ENCODE peak calls at places on chromosome 19, in four cellular contexts. One of them, this sample, is unnamed.

GRCh38 chr19:46015961-46016425 is 6.9 kb downstream of the PGLYRP1 start:
- DNase-seq in adipocyte: peak; percentile 23
- DNase-seq in naive thymus-derived CD4-positive, alpha-beta T cell: no peak
- DNase-seq in kidney: peak; percentile 63
- DNase-seq in this sample: no peak

GRCh38 chr19:55472463-55472862 is 4.0 kb upstream of the ZNF628 start:
- DNase-seq in adipocyte: no peak
- DNase-seq in naive thymus-derived CD4-positive, alpha-beta T cell: no peak
- DNase-seq in kidney: no peak
- DNase-seq in this sample: no peak

GRCh38 chr19:54106716-54107115 is 4.1 kb downstream of the NDUFA3 start:
- DNase-seq in adipocyte: no peak
- DNase-seq in naive thymus-derived CD4-positive, alpha-beta T cell: no peak
- DNase-seq in kidney: peak; percentile 59
- DNase-seq in this sample: no peak

GRCh38 chr19:2722541-2723344 is 1.6 kb upstream of the DIRAS1 start:
- DNase-seq in adipocyte: peak; percentile 93
- DNase-seq in naive thymus-derived CD4-positive, alpha-beta T cell: no peak
- DNase-seq in kidney: peak; percentile 94
- DNase-seq in this sample: no peak

GRCh38 chr19:45403781-45404556 is 900 bp downstream of the PPP1R13L start:
- DNase-seq in adipocyte: peak; percentile 57
- DNase-seq in naive thymus-derived CD4-positive, alpha-beta T cell: peak; percentile 30
- DNase-seq in kidney: no peak
- DNase-seq in this sample: peak; percentile 68

GRCh38 chr19:29562299-29563297 is 36.8 kb downstream of the VSTM2B start:
- DNase-seq in adipocyte: no peak
- DNase-seq in naive thymus-derived CD4-positive, alpha-beta T cell: no peak
- DNase-seq in kidney: no peak
- DNase-seq in this sample: no peak

GRCh38 chr19:11420429-11420893 is 1.3 kb upstream of the RGL3 start:
- DNase-seq in adipocyte: peak; percentile 53
- DNase-seq in naive thymus-derived CD4-positive, alpha-beta T cell: no peak
- DNase-seq in kidney: peak; percentile 83
- DNase-seq in this sample: no peak

GRCh38 chr19:35845215-35846037 is 6.9 kb downstream of the NPHS1 start:
- DNase-seq in adipocyte: no peak
- DNase-seq in naive thymus-derived CD4-positive, alpha-beta T cell: no peak
- DNase-seq in kidney: no peak
- DNase-seq in this sample: peak; percentile 13

GRCh38 chr19:17755977-17756670 is 4.8 kb downstream of the FCHO1 start:
- DNase-seq in adipocyte: no peak
- DNase-seq in naive thymus-derived CD4-positive, alpha-beta T cell: no peak
- DNase-seq in kidney: no peak
- DNase-seq in this sample: peak; percentile 15

GRCh38 chr19:7737215-7737614 is 5.3 kb upstream of the CLEC4G start:
- DNase-seq in adipocyte: no peak
- DNase-seq in naive thymus-derived CD4-positive, alpha-beta T cell: no peak
- DNase-seq in kidney: no peak
- DNase-seq in this sample: no peak

GRCh38 chr19:35734273-35734672 is 8.0 kb downstream of the IGFLR1 start:
- DNase-seq in adipocyte: no peak
- DNase-seq in naive thymus-derived CD4-positive, alpha-beta T cell: no peak
- DNase-seq in kidney: no peak
- DNase-seq in this sample: no peak

GRCh38 chr19:55705972-55706371 is 30.9 kb downstream of the EPN1 start:
- DNase-seq in adipocyte: no peak
- DNase-seq in naive thymus-derived CD4-positive, alpha-beta T cell: no peak
- DNase-seq in kidney: no peak
- DNase-seq in this sample: no peak

GRCh38 chr19:2477732-2478191 is 1.8 kb downstream of the GADD45B start:
- DNase-seq in adipocyte: peak; percentile 67
- DNase-seq in naive thymus-derived CD4-positive, alpha-beta T cell: no peak
- DNase-seq in kidney: peak; percentile 78
- DNase-seq in this sample: no peak

GRCh38 chr19:11378319-11379189 is 4.1 kb downstream of the SWSAP1 start:
- DNase-seq in adipocyte: peak; percentile 68
- DNase-seq in naive thymus-derived CD4-positive, alpha-beta T cell: no peak
- DNase-seq in kidney: peak; percentile 84
- DNase-seq in this sample: peak; percentile 79

GRCh38 chr19:44598880-44599279 is 14.5 kb upstream of the IGSF23 start:
- DNase-seq in adipocyte: no peak
- DNase-seq in naive thymus-derived CD4-positive, alpha-beta T cell: no peak
- DNase-seq in kidney: no peak
- DNase-seq in this sample: no peak

GRCh38 chr19:19185853-19186728 is 5.9 kb downstream of the BORCS8 start:
- DNase-seq in adipocyte: peak; percentile 65
- DNase-seq in naive thymus-derived CD4-positive, alpha-beta T cell: peak; percentile 42
- DNase-seq in kidney: no peak
- DNase-seq in this sample: peak; percentile 50

GRCh38 chr19:56291857-56292256 is 19.3 kb downstream of the EDDM13 start:
- DNase-seq in adipocyte: no peak
- DNase-seq in naive thymus-derived CD4-positive, alpha-beta T cell: no peak
- DNase-seq in kidney: no peak
- DNase-seq in this sample: no peak

GRCh38 chr19:4455742-4456565 is 1.6 kb downstream of the UBXN6 start:
- DNase-seq in adipocyte: peak; percentile 54
- DNase-seq in naive thymus-derived CD4-positive, alpha-beta T cell: no peak
- DNase-seq in kidney: peak; percentile 90
- DNase-seq in this sample: no peak

GRCh38 chr19:29837448-29837961 is 25.7 kb downstream of the CCNE1 start:
- DNase-seq in adipocyte: no peak
- DNase-seq in naive thymus-derived CD4-positive, alpha-beta T cell: peak; percentile 73
- DNase-seq in kidney: no peak
- DNase-seq in this sample: no peak

GRCh38 chr19:44002212-44002565 is 568 bp upstream of the ZNF230 start:
- DNase-seq in adipocyte: peak; percentile 38
- DNase-seq in naive thymus-derived CD4-positive, alpha-beta T cell: no peak
- DNase-seq in kidney: no peak
- DNase-seq in this sample: no peak

GRCh38 chr19:41437944-41438574 is 1.7 kb downstream of the DMAC2 start:
- DNase-seq in adipocyte: no peak
- DNase-seq in naive thymus-derived CD4-positive, alpha-beta T cell: no peak
- DNase-seq in kidney: no peak
- DNase-seq in this sample: no peak

GRCh38 chr19:55576746-55577145 is 3.9 kb downstream of the ZNF579 start:
- DNase-seq in adipocyte: no peak
- DNase-seq in naive thymus-derived CD4-positive, alpha-beta T cell: no peak
- DNase-seq in kidney: no peak
- DNase-seq in this sample: no peak

GRCh38 chr19:49988433-49988832 is 27.5 kb upstream of the SIGLEC11 start:
- DNase-seq in adipocyte: no peak
- DNase-seq in naive thymus-derived CD4-positive, alpha-beta T cell: no peak
- DNase-seq in kidney: no peak
- DNase-seq in this sample: no peak

GRCh38 chr19:50514346-50515167 is 844 bp upstream of the ASPDH start:
- DNase-seq in adipocyte: no peak
- DNase-seq in naive thymus-derived CD4-positive, alpha-beta T cell: no peak
- DNase-seq in kidney: peak; percentile 69
- DNase-seq in this sample: no peak

GRCh38 chr19:18946918-18947317 is 5.9 kb upstream of the HOMER3 start:
- DNase-seq in adipocyte: no peak
- DNase-seq in naive thymus-derived CD4-positive, alpha-beta T cell: no peak
- DNase-seq in kidney: no peak
- DNase-seq in this sample: no peak

GRCh38 chr19:16628984-16629691 is 1.1 kb upstream of the MED26 start:
- DNase-seq in adipocyte: peak; percentile 72
- DNase-seq in naive thymus-derived CD4-positive, alpha-beta T cell: peak; percentile 55
- DNase-seq in kidney: no peak
- DNase-seq in this sample: peak; percentile 25

GRCh38 chr19:19742773-19743172 is 9.9 kb upstream of the ZNF14 start:
- DNase-seq in adipocyte: no peak
- DNase-seq in naive thymus-derived CD4-positive, alpha-beta T cell: no peak
- DNase-seq in kidney: no peak
- DNase-seq in this sample: no peak

GRCh38 chr19:40265055-40265762 is 19.9 kb downstream of the AKT2 start:
- DNase-seq in adipocyte: no peak
- DNase-seq in naive thymus-derived CD4-positive, alpha-beta T cell: no peak
- DNase-seq in kidney: peak; percentile 57
- DNase-seq in this sample: no peak

GRCh38 chr19:36672368-36672767 is 5.7 kb upstream of the ZNF461 start:
- DNase-seq in adipocyte: no peak
- DNase-seq in naive thymus-derived CD4-positive, alpha-beta T cell: no peak
- DNase-seq in kidney: no peak
- DNase-seq in this sample: no peak

GRCh38 chr19:17847538-17848366 is at the start of gene JAK3:
- DNase-seq in adipocyte: peak; percentile 89
- DNase-seq in naive thymus-derived CD4-positive, alpha-beta T cell: peak; percentile 80
- DNase-seq in kidney: peak; percentile 93
- DNase-seq in this sample: peak; percentile 64

GRCh38 chr19:18741124-18741493 is 50.0 kb downstream of the COMP start:
- DNase-seq in adipocyte: no peak
- DNase-seq in naive thymus-derived CD4-positive, alpha-beta T cell: no peak
- DNase-seq in kidney: no peak
- DNase-seq in this sample: no peak

GRCh38 chr19:41351339-41352245 is 2.1 kb downstream of the TGFB1 start:
- DNase-seq in adipocyte: peak; percentile 79
- DNase-seq in naive thymus-derived CD4-positive, alpha-beta T cell: peak; percentile 77
- DNase-seq in kidney: peak; percentile 90
- DNase-seq in this sample: peak; percentile 41

GRCh38 chr19:44808463-44809371 is at the start of gene BCAM:
- DNase-seq in adipocyte: peak; percentile 91
- DNase-seq in naive thymus-derived CD4-positive, alpha-beta T cell: no peak
- DNase-seq in kidney: peak; percentile 96
- DNase-seq in this sample: peak; percentile 84

GRCh38 chr19:30105316-30105715 is 163.3 kb downstream of the URI1 start:
- DNase-seq in adipocyte: no peak
- DNase-seq in naive thymus-derived CD4-positive, alpha-beta T cell: no peak
- DNase-seq in kidney: peak; percentile 30
- DNase-seq in this sample: no peak

GRCh38 chr19:6766357-6767080 is 716 bp downstream of the SH2D3A start:
- DNase-seq in adipocyte: no peak
- DNase-seq in naive thymus-derived CD4-positive, alpha-beta T cell: no peak
- DNase-seq in kidney: no peak
- DNase-seq in this sample: no peak

GRCh38 chr19:16473875-16474397 is 2.2 kb upstream of the EPS15L1 start:
- DNase-seq in adipocyte: no peak
- DNase-seq in naive thymus-derived CD4-positive, alpha-beta T cell: no peak
- DNase-seq in kidney: no peak
- DNase-seq in this sample: no peak

GRCh38 chr19:8302734-8303133 is 5.4 kb downstream of the CD320 start:
- DNase-seq in adipocyte: no peak
- DNase-seq in naive thymus-derived CD4-positive, alpha-beta T cell: no peak
- DNase-seq in kidney: no peak
- DNase-seq in this sample: peak; percentile 6

GRCh38 chr19:1090731-1091543 is 4.2 kb downstream of the POLR2E start:
- DNase-seq in adipocyte: no peak
- DNase-seq in naive thymus-derived CD4-positive, alpha-beta T cell: no peak
- DNase-seq in kidney: no peak
- DNase-seq in this sample: no peak
- H3K4me3 ChIP-seq in adipocyte: no peak overlapping the region
- H3K4me3 ChIP-seq in naive thymus-derived CD4-positive, alpha-beta T cell: no peak overlapping the region
- H3K4me3 ChIP-seq in kidney: no peak overlapping the region
- H3K4me3 ChIP-seq in this sample: no peak overlapping the region

GRCh38 chr19:42455621-42456081 is 12.9 kb upstream of the CXCL17 start:
- DNase-seq in adipocyte: no peak
- DNase-seq in naive thymus-derived CD4-positive, alpha-beta T cell: no peak
- DNase-seq in kidney: no peak
- DNase-seq in this sample: no peak
- H3K4me1 ChIP-seq in adipocyte: no peaks in the 10 kb centered on the region
- H3K4me1 ChIP-seq in naive thymus-derived CD4-positive, alpha-beta T cell: peaks cover 2% of the 10 kb centered on the region
- H3K4me1 ChIP-seq in kidney: no peaks in the 10 kb centered on the region
- H3K4me1 ChIP-seq in this sample: peaks cover 7% of the 10 kb centered on the region

DNA sequence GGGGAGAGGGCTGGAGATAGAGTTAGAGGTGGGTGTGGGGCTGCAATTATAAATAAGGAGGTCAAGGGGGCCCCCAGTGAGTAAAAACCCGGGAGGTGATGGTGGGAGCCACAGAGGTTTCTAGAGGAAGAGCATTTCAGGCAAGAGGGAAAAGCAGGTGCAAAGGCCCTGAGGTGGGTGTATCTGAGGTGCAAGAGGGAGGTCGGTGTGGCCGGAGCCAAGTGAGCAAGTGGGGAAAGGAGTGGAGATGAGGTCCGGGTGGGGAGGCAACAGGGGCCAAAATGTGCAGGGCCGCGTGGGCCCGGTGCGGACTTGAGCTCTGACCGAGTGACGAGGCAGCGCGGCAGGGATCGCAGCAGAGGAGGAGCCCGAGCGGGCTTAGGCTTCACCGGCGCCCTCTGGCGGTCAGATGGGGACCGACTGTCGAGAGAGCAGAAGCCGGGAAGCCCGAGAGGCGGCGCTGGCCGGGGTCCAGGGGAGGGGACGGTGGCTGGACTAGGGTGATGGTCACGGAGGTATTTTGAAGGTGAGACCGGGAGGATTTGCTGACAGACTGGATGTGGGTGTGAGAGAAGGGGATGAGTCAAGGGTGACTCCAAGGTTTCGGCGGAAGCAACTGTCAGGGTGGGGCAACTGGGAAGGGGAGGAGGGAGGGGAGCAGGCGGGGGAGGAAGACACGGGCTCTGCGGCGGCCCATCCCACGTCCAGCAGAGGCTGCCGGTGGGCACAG is 17.7 kb upstream of the SPACA4 start:
- DNase-seq in adipocyte: peak; percentile 97
- DNase-seq in naive thymus-derived CD4-positive, alpha-beta T cell: peak; percentile 65
- DNase-seq in kidney: peak; percentile 96
- DNase-seq in this sample: peak; percentile 82
- H3K4me3 ChIP-seq in adipocyte: peak overlapping the region; percentile 77
- H3K4me3 ChIP-seq in naive thymus-derived CD4-positive, alpha-beta T cell: no peak overlapping the region
- H3K4me3 ChIP-seq in kidney: peak overlapping the region; percentile 54
- H3K4me3 ChIP-seq in this sample: peak overlapping the region; percentile 38

GRCh38 chr19:13016628-13017305 is 21.5 kb downstream of the NFIX start:
- DNase-seq in adipocyte: no peak
- DNase-seq in naive thymus-derived CD4-positive, alpha-beta T cell: no peak
- DNase-seq in kidney: no peak
- DNase-seq in this sample: no peak

GRCh38 chr19:13017306-13018036 is 22.2 kb downstream of the NFIX start:
- DNase-seq in adipocyte: no peak
- DNase-seq in naive thymus-derived CD4-positive, alpha-beta T cell: no peak
- DNase-seq in kidney: peak; percentile 55
- DNase-seq in this sample: no peak

GRCh38 chr19:13019330-13019729 is 24.1 kb downstream of the NFIX start:
- DNase-seq in adipocyte: no peak
- DNase-seq in naive thymus-derived CD4-positive, alpha-beta T cell: no peak
- DNase-seq in kidney: no peak
- DNase-seq in this sample: no peak

GRCh38 chr19:13020002-13020414 is 24.7 kb downstream of the NFIX start:
- DNase-seq in adipocyte: no peak
- DNase-seq in naive thymus-derived CD4-positive, alpha-beta T cell: no peak
- DNase-seq in kidney: no peak
- DNase-seq in this sample: no peak

GRCh38 chr19:13018037-13018914 is 23.0 kb downstream of the NFIX start:
- DNase-seq in adipocyte: peak; percentile 12
- DNase-seq in naive thymus-derived CD4-positive, alpha-beta T cell: no peak
- DNase-seq in kidney: peak; percentile 69
- DNase-seq in this sample: no peak
- H3K4me1 ChIP-seq in adipocyte: peaks cover 87% of the 10 kb centered on the region
- H3K4me1 ChIP-seq in naive thymus-derived CD4-positive, alpha-beta T cell: peaks cover 10% of the 10 kb centered on the region
- H3K4me1 ChIP-seq in kidney: peaks cover 10% of the 10 kb centered on the region
- H3K4me1 ChIP-seq in this sample: peaks cover 2% of the 10 kb centered on the region

GRCh38 chr19:15038304-15038703 is 11.0 kb upstream of the CASP14 start:
- DNase-seq in adipocyte: no peak
- DNase-seq in naive thymus-derived CD4-positive, alpha-beta T cell: no peak
- DNase-seq in kidney: no peak
- DNase-seq in this sample: no peak
- H3K4me3 ChIP-seq in adipocyte: no peak overlapping the region
- H3K4me3 ChIP-seq in naive thymus-derived CD4-positive, alpha-beta T cell: no peak overlapping the region
- H3K4me3 ChIP-seq in kidney: no peak overlapping the region
- H3K4me3 ChIP-seq in this sample: no peak overlapping the region

GRCh38 chr19:33375156-33375744 is 1.7 kb downstream of the CEBPG start:
- DNase-seq in adipocyte: no peak
- DNase-seq in naive thymus-derived CD4-positive, alpha-beta T cell: no peak
- DNase-seq in kidney: no peak
- DNase-seq in this sample: no peak
- H3K4me1 ChIP-seq in adipocyte: peaks cover 38% of the 10 kb centered on the region
- H3K4me1 ChIP-seq in naive thymus-derived CD4-positive, alpha-beta T cell: peaks cover 19% of the 10 kb centered on the region
- H3K4me1 ChIP-seq in kidney: peaks cover 23% of the 10 kb centered on the region
- H3K4me1 ChIP-seq in this sample: peaks cover 16% of the 10 kb centered on the region

This sample was measured in HAP-1.